ENCODE peak calls at places on chromosomes 13 and 19, in ten cellular contexts. J, R, Y, B, S, F, L, O, W and P are unnamed samples. For H3K27me3, the result is how much of the 10 kb centered on the place peaks cover.

GRCh38 chr13:114015608-114016295 is 41.9 kb upstream of the C13orf46 start:
- DNase-seq in J (no peak), R (no peak), Y (no peak), B (no peak), S (peak), F (peak), L (no peak), O (no peak), W (peak), P (no peak)

GRCh38 chr13:31887311-31887710 is 144.3 kb upstream of the FRY start:
- DNase-seq in J (no peak), R (no peak), Y (no peak), B (no peak), S (no peak), F (peak), L (no peak), O (no peak), W (no peak), P (no peak)

GRCh38 chr13:110109910-110110309 is 197.0 kb downstream of the COL4A1 start:
- DNase-seq in J (peak), R (no peak), Y (no peak), B (no peak), S (peak), F (peak), L (no peak), O (no peak), W (peak), P (no peak)

GRCh38 chr13:76936736-76937135 is 11.6 kb upstream of the ACOD1 start:
- DNase-seq in J (no peak), R (no peak), Y (no peak), B (no peak), S (no peak), F (peak), L (no peak), O (no peak), W (no peak), P (no peak)

GRCh38 chr13:22665531-22665930 is 515.2 kb upstream of the SGCG start:
- DNase-seq in J (no peak), R (no peak), Y (no peak), B (no peak), S (no peak), F (no peak), L (no peak), O (no peak), W (no peak), P (no peak)

GRCh38 chr19:46713781-46714522 is 3.0 kb downstream of the PRKD2 start:
- DNase-seq in J (peak), R (no peak), Y (no peak), B (peak), S (peak), F (peak), L (peak), O (peak), W (peak), P (peak)

GRCh38 chr13:106619688-106620555 is 52.0 kb upstream of the ARGLU1 start:
- DNase-seq in J (no peak), R (peak), Y (peak), B (peak), S (peak), F (peak), L (peak), O (no peak), W (no peak), P (no peak)

GRCh38 chr19:54439174-54439851 is 9.7 kb upstream of the LENG8 start:
- DNase-seq in J (no peak), R (no peak), Y (no peak), B (no peak), S (no peak), F (peak), L (peak), O (no peak), W (no peak), P (peak)

GRCh38 chr13:24063281-24063851 is 97.2 kb upstream of the SPATA13 start:
- DNase-seq in J (no peak), R (no peak), Y (no peak), B (no peak), S (peak), F (no peak), L (no peak), O (no peak), W (no peak), P (no peak)

GRCh38 chr19:56837492-56837891 is 3.0 kb downstream of the PEG3 start:
- DNase-seq in J (peak), R (no peak), Y (no peak), B (no peak), S (peak), F (peak), L (peak), O (no peak), W (peak), P (no peak)

GRCh38 chr19:38670921-38671398 is 23.5 kb downstream of the ACTN4 start:
- DNase-seq in J (no peak), R (no peak), Y (no peak), B (no peak), S (no peak), F (peak), L (no peak), O (no peak), W (no peak), P (no peak)

GRCh38 chr19:3110126-3110825 is 16.1 kb downstream of the GNA11 start:
- DNase-seq in J (no peak), R (no peak), Y (no peak), B (peak), S (peak), F (no peak), L (no peak), O (no peak), W (peak), P (no peak)

GRCh38 chr19:51698296-51698695 is 5.2 kb downstream of the SPACA6 start:
- DNase-seq in J (no peak), R (no peak), Y (no peak), B (no peak), S (no peak), F (peak), L (no peak), O (no peak), W (no peak), P (no peak)

GRCh38 chr19:55624109-55625003 is at the start of gene ZNF784:
- DNase-seq in J (peak), R (no peak), Y (peak), B (peak), S (peak), F (peak), L (peak), O (peak), W (peak), P (peak)

GRCh38 chr13:109698779-109699178 is 87.6 kb downstream of the IRS2 start:
- DNase-seq in J (no peak), R (no peak), Y (no peak), B (no peak), S (no peak), F (peak), L (no peak), O (no peak), W (no peak), P (no peak)

GRCh38 chr19:29817316-29817715 is 5.5 kb downstream of the CCNE1 start:
- DNase-seq in J (no peak), R (no peak), Y (no peak), B (no peak), S (no peak), F (no peak), L (no peak), O (no peak), W (no peak), P (no peak)

GRCh38 chr13:70391678-70392077 is 283.4 kb upstream of the KLHL1 start:
- DNase-seq in J (no peak), R (no peak), Y (no peak), B (no peak), S (no peak), F (no peak), L (no peak), O (no peak), W (no peak), P (no peak)

GRCh38 chr19:3981373-3981735 is 3.9 kb downstream of the EEF2 start:
- DNase-seq in J (no peak), R (no peak), Y (no peak), B (no peak), S (no peak), F (peak), L (no peak), O (no peak), W (no peak), P (no peak)

GRCh38 chr13:95630593-95630992 is 13.9 kb downstream of the DZIP1 start:
- DNase-seq in J (no peak), R (no peak), Y (no peak), B (no peak), S (no peak), F (no peak), L (no peak), O (no peak), W (no peak), P (no peak)

GRCh38 chr19:38949580-38950367 is 19.0 kb downstream of the MRPS12 start:
- DNase-seq in J (peak), R (no peak), Y (peak), B (peak), S (peak), F (peak), L (peak), O (no peak), W (peak), P (peak)

GRCh38 chr19:5948697-5949564 is 29.0 kb downstream of the RANBP3 start:
- DNase-seq in J (no peak), R (no peak), Y (no peak), B (no peak), S (no peak), F (no peak), L (peak), O (no peak), W (no peak), P (no peak)

GRCh38 chr13:113035209-113035800 is 66.3 kb downstream of the MCF2L start:
- DNase-seq in J (no peak), R (no peak), Y (no peak), B (no peak), S (peak), F (no peak), L (no peak), O (no peak), W (peak), P (no peak)

GRCh38 chr19:33375760-33376159 is 2.3 kb downstream of the CEBPG start:
- DNase-seq in J (no peak), R (no peak), Y (no peak), B (no peak), S (no peak), F (peak), L (no peak), O (no peak), W (no peak), P (no peak)

GRCh38 chr19:28289294-28290063 is 923.5 kb downstream of the UQCRFS1 start:
- DNase-seq in J (no peak), R (no peak), Y (no peak), B (no peak), S (no peak), F (peak), L (peak), O (no peak), W (peak), P (no peak)

GRCh38 chr19:54473983-54474382 is 887 bp upstream of the CDC42EP5 start:
- DNase-seq in J (no peak), R (no peak), Y (no peak), B (no peak), S (no peak), F (no peak), L (no peak), O (no peak), W (no peak), P (no peak)

GRCh38 chr19:45440259-45440638 is 16.5 kb upstream of the ERCC1 start:
- DNase-seq in J (no peak), R (no peak), Y (no peak), B (no peak), S (no peak), F (no peak), L (no peak), O (no peak), W (no peak), P (no peak)

GRCh38 chr13:23445794-23446193 is 12.3 kb upstream of the SACS start:
- DNase-seq in J (no peak), R (no peak), Y (no peak), B (no peak), S (no peak), F (no peak), L (no peak), O (no peak), W (no peak), P (no peak)

GRCh38 chr13:91133941-91134772 is 213.3 kb upstream of the MIR17HG start:
- DNase-seq in J (no peak), R (no peak), Y (peak), B (no peak), S (no peak), F (peak), L (peak), O (no peak), W (no peak), P (no peak)

GRCh38 chr13:30868806-30869470 is 37.1 kb upstream of the MEDAG start:
- DNase-seq in J (no peak), R (no peak), Y (no peak), B (no peak), S (no peak), F (peak), L (no peak), O (no peak), W (no peak), P (no peak)

GRCh38 chr13:30871713-30872029 is 34.4 kb upstream of the MEDAG start:
- DNase-seq in J (no peak), R (no peak), Y (no peak), B (no peak), S (no peak), F (no peak), L (no peak), O (no peak), W (no peak), P (no peak)

GRCh38 chr13:30870916-30871712 is 35.0 kb upstream of the MEDAG start:
- DNase-seq in J (no peak), R (no peak), Y (no peak), B (no peak), S (no peak), F (no peak), L (no peak), O (no peak), W (peak), P (no peak)

GRCh38 chr13:30869491-30869890 is 36.6 kb upstream of the MEDAG start:
- DNase-seq in J (no peak), R (no peak), Y (no peak), B (no peak), S (peak), F (peak), L (no peak), O (no peak), W (peak), P (no peak)

DNA sequence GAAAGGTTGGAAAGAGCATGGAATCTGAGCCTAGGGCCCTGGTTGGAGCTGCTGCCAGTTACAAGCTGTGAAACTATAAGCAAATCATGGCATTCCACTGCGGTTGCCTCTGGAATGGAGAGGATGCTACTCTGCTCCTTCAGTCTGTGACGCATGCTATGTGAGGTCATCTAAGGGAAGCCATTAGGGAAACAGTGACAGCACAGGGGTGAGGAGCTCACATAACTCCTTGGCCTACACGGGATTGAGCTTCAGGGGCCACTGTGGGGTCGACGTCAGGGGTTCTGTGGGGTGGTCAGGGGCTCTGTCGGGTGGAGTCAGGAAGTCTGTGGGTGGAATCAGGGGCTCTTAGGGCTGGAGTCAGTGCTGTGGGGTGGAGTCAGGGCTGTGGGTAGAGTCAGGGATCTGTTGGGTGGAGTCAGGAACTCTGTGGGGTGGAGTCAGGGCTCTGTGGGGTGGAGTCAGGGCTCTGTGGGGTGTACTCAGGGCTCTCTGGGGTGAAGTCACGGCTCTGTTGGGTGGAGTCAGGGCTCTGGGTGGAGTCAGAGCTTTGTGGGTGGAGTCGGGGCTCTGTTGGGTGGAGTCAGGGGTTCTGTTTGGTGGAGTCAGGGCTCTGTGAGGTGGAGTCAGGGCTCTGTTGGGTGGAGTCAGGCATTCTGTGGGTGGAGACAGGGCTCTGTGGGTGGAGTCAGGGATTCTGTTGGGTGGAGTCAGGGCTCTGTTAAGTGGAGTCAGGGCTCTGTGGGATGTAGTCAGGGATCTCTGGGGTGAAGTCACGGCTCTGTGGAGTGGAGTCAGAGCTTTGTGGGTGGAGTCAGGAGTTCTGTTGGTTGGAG is 35.8 kb upstream of the MEDAG start:
- DNase-seq in J (peak), R (no peak), Y (no peak), B (peak), S (peak), F (peak), L (peak), O (no peak), W (no peak), P (no peak)
- H3K4me3 ChIP-seq in J (peak), R (no peak), Y (no peak), B (no peak), S (no peak), F (peak), L (no peak), O (no peak), W (no peak), P (no peak)

DNA sequence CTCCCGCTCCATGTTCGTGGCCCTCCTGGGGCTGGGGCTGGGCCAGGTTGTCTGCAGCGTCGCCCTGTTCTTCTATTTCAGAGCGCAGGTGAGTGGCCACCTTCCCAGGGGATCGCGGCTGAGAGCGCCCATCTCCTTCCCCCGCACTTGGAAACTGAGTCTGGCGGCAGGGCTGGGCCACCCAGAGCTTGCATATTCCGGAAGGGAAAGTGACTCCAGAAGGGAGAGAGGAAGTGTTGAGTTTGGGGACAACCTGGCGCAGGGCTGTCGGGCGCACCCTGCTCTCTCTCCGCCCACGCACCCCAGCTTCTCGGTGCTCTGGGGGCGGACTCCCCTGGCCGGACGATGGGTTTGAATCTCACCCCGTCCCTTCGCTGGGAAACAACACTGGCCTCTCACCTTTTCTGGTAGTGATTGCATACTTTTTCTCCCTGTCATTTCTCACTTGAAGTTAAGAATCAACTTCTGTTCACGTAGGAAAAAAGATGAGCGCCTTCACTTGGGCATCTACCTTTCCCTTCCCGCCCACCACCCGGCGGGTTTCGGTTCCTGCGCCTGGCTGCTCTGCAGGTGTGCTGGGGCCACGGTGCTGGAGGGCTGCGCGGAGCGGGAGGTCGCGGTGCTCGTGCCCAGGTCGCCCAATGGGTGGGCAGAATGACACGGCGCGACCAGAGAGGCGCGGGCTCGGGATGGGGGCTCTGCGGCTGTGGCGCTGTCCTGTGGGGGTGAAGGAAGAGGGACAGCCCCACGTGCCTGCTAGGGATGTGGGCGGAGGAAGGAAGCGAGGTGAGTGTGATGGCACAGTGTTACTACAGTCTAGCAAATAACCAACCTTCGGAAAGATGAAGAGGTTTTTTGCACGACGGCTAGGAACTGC is 721 bp downstream of the TNFSF11 start:
- DNase-seq in J (no peak), R (no peak), Y (no peak), B (peak), S (no peak), F (peak), L (no peak), O (no peak), W (peak), P (no peak)
- H3K27me3 ChIP-seq in J (under half), R (under half), Y (under half), B (under half), S (half or more), F (half or more), L (half or more), O (half or more), W (under half), P (under half)

GRCh38 chr19:1490311-1491113 is at the start of gene PCSK4:
- DNase-seq in J (peak), R (peak), Y (peak), B (peak), S (peak), F (peak), L (peak), O (peak), W (peak), P (peak)

GRCh38 chr19:1490020-1490310 is 185 bp downstream of the PCSK4 start:
- DNase-seq in J (no peak), R (no peak), Y (no peak), B (no peak), S (no peak), F (no peak), L (no peak), O (no peak), W (no peak), P (no peak)

GRCh38 chr19:1492474-1493006 is 1.6 kb downstream of the REEP6 start:
- DNase-seq in J (no peak), R (no peak), Y (no peak), B (no peak), S (no peak), F (peak), L (no peak), O (no peak), W (peak), P (no peak)

GRCh38 chr19:1491114-1491848 is at the start of gene REEP6:
- DNase-seq in J (no peak), R (no peak), Y (no peak), B (no peak), S (no peak), F (no peak), L (no peak), O (no peak), W (peak), P (no peak)

GRCh38 chr19:1491849-1492170 is 829 bp downstream of the REEP6 start:
- DNase-seq in J (no peak), R (no peak), Y (no peak), B (no peak), S (no peak), F (no peak), L (no peak), O (no peak), W (no peak), P (no peak)
- H3K4me3 ChIP-seq in J (peak), R (no peak), Y (peak), B (no peak), S (no peak), F (no peak), L (peak), O (peak), W (no peak), P (no peak)

DNA sequence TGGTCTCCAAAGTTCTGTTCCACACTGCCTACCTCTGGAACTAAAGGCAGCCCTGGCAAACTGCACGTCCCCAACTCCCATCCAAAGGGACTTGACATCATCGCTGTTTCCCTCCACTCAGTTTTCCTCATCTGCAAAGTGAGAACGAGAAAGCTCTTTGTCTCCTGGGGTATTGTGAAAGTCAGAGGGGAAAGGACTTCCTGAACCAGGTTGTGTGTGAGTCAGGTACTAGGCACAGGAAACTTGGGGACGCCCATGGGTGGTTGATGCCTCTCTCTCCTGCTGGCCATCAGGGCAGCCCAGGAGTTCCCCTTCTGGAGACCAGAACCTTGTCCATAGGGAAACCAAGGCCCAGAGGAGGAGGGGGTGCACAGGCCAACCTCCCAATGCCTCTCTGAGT is 4.7 kb downstream of the CRLF1 start:
- DNase-seq in J (no peak), R (no peak), Y (no peak), B (no peak), S (no peak), F (no peak), L (no peak), O (no peak), W (no peak), P (no peak)
- H3K27me3 ChIP-seq in J (under half), R (under half), Y (under half), B (under half), S (half or more), F (under half), L (under half), O (half or more), W (under half), P (under half)